ENCODE peak calls at places on chromosomes 1 and 21, in four cellular contexts. One of them, this sample, is unnamed.

GRCh38 chr1:107486365-107486764 is 345.5 kb downstream of the NTNG1 start:
- DNase-seq in CD8-positive, alpha-beta T cell: no peak
- DNase-seq in psoas muscle: no peak
- DNase-seq in H7: no peak
- DNase-seq in this sample: no peak

GRCh38 chr1:151537112-151537511 is 3.0 kb upstream of the TUFT1 start:
- DNase-seq in psoas muscle: no peak
- DNase-seq in H7: no peak
- DNase-seq in CD8-positive, alpha-beta T cell: no peak
- DNase-seq in this sample: no peak

GRCh38 chr1:177429234-177429633 is 258.5 kb downstream of the BRINP2 start:
- DNase-seq in psoas muscle: no peak
- DNase-seq in H7: no peak
- DNase-seq in CD8-positive, alpha-beta T cell: no peak
- DNase-seq in this sample: no peak

GRCh38 chr21:36103434-36103833 is 31.4 kb upstream of the CBR3 start:
- DNase-seq in psoas muscle: no peak
- DNase-seq in H7: no peak
- DNase-seq in CD8-positive, alpha-beta T cell: no peak
- DNase-seq in this sample: no peak

GRCh38 chr1:162196387-162196786 is 126.9 kb downstream of the NOS1AP start:
- DNase-seq in H7: no peak
- DNase-seq in CD8-positive, alpha-beta T cell: no peak
- DNase-seq in psoas muscle: no peak
- DNase-seq in this sample: no peak

GRCh38 chr1:148318123-148318899 is 164.8 kb downstream of the PPIAL4G start:
- DNase-seq in CD8-positive, alpha-beta T cell: peak; percentile 61
- DNase-seq in psoas muscle: no peak
- DNase-seq in H7: peak; percentile 55
- DNase-seq in this sample: peak; percentile 53

GRCh38 chr1:41587791-41588190 is 103.3 kb upstream of the EDN2 start:
- DNase-seq in H7: no peak
- DNase-seq in CD8-positive, alpha-beta T cell: no peak
- DNase-seq in psoas muscle: no peak
- DNase-seq in this sample: no peak

GRCh38 chr1:181206513-181206912 is 118.0 kb downstream of the IER5 start:
- DNase-seq in H7: peak; percentile 61
- DNase-seq in CD8-positive, alpha-beta T cell: no peak
- DNase-seq in psoas muscle: no peak
- DNase-seq in this sample: no peak

GRCh38 chr1:21244154-21244553 is 46.1 kb downstream of the ECE1 start:
- DNase-seq in psoas muscle: no peak
- DNase-seq in H7: no peak
- DNase-seq in CD8-positive, alpha-beta T cell: no peak
- DNase-seq in this sample: no peak

GRCh38 chr1:203557390-203557789 is 63.4 kb downstream of the OPTC start:
- DNase-seq in CD8-positive, alpha-beta T cell: no peak
- DNase-seq in H7: no peak
- DNase-seq in psoas muscle: no peak
- DNase-seq in this sample: no peak

GRCh38 chr1:29017235-29017634 is 102.9 kb downstream of the EPB41 start:
- DNase-seq in CD8-positive, alpha-beta T cell: no peak
- DNase-seq in H7: no peak
- DNase-seq in psoas muscle: no peak
- DNase-seq in this sample: no peak

GRCh38 chr21:37787456-37787855 is 128.8 kb downstream of the KCNJ6 start:
- DNase-seq in CD8-positive, alpha-beta T cell: no peak
- DNase-seq in psoas muscle: no peak
- DNase-seq in H7: no peak
- DNase-seq in this sample: no peak

GRCh38 chr1:6614019-6614952 is 755 bp downstream of the PHF13 start:
- DNase-seq in psoas muscle: peak; percentile 70
- DNase-seq in H7: peak; percentile 97
- DNase-seq in CD8-positive, alpha-beta T cell: peak; percentile 58
- DNase-seq in this sample: no peak

GRCh38 chr1:198947456-198947855 is 308.6 kb downstream of the PTPRC start:
- DNase-seq in H7: no peak
- DNase-seq in psoas muscle: no peak
- DNase-seq in CD8-positive, alpha-beta T cell: no peak
- DNase-seq in this sample: no peak

GRCh38 chr1:8815582-8816285 is 1.7 kb downstream of the RERE start:
- DNase-seq in psoas muscle: no peak
- DNase-seq in H7: no peak
- DNase-seq in CD8-positive, alpha-beta T cell: no peak
- DNase-seq in this sample: no peak

GRCh38 chr1:87478231-87478630 is 149.6 kb downstream of the LMO4 start:
- DNase-seq in H7: peak; percentile 40
- DNase-seq in psoas muscle: no peak
- DNase-seq in CD8-positive, alpha-beta T cell: no peak
- DNase-seq in this sample: no peak

GRCh38 chr1:22412932-22413727 is 38.5 kb upstream of the ZBTB40 start:
- DNase-seq in CD8-positive, alpha-beta T cell: no peak
- DNase-seq in psoas muscle: no peak
- DNase-seq in H7: no peak
- DNase-seq in this sample: no peak

GRCh38 chr1:84997667-84998600 is 1.0 kb upstream of the MCOLN2 start:
- DNase-seq in psoas muscle: no peak
- DNase-seq in H7: peak; percentile 74
- DNase-seq in CD8-positive, alpha-beta T cell: peak; percentile 23
- DNase-seq in this sample: no peak

GRCh38 chr21:32844076-32844475 is 72.5 kb upstream of the PAXBP1 start:
- DNase-seq in CD8-positive, alpha-beta T cell: no peak
- DNase-seq in psoas muscle: no peak
- DNase-seq in H7: no peak
- DNase-seq in this sample: no peak

GRCh38 chr1:38243106-38243505 is 196.5 kb upstream of the POU3F1 start:
- DNase-seq in H7: no peak
- DNase-seq in CD8-positive, alpha-beta T cell: no peak
- DNase-seq in psoas muscle: no peak
- DNase-seq in this sample: no peak

GRCh38 chr1:37945743-37946702 is 830 bp downstream of the INPP5B start:
- DNase-seq in CD8-positive, alpha-beta T cell: no peak
- DNase-seq in H7: peak; percentile 67
- DNase-seq in psoas muscle: peak; percentile 84
- DNase-seq in this sample: no peak

GRCh38 chr1:11472284-11472683 is 6.7 kb upstream of the DISP3 start:
- DNase-seq in psoas muscle: no peak
- DNase-seq in H7: no peak
- DNase-seq in CD8-positive, alpha-beta T cell: no peak
- DNase-seq in this sample: no peak

GRCh38 chr1:28926629-28927441 is 12.5 kb downstream of the EPB41 start:
- DNase-seq in H7: no peak
- DNase-seq in psoas muscle: no peak
- DNase-seq in CD8-positive, alpha-beta T cell: peak; percentile 45
- DNase-seq in this sample: peak; percentile 93

GRCh38 chr1:172266528-172267174 is 153.8 kb upstream of the C1orf105 start:
- DNase-seq in CD8-positive, alpha-beta T cell: no peak
- DNase-seq in psoas muscle: no peak
- DNase-seq in H7: no peak
- DNase-seq in this sample: no peak

GRCh38 chr1:183933528-183934179 is 103.9 kb downstream of the COLGALT2 start:
- DNase-seq in CD8-positive, alpha-beta T cell: no peak
- DNase-seq in psoas muscle: no peak
- DNase-seq in H7: no peak
- DNase-seq in this sample: no peak

GRCh38 chr1:153155542-153155941 is 4.9 kb upstream of the SPRR2G start:
- DNase-seq in H7: no peak
- DNase-seq in psoas muscle: no peak
- DNase-seq in CD8-positive, alpha-beta T cell: no peak
- DNase-seq in this sample: no peak
- H3K4me3 ChIP-seq in H7: no peak overlapping the region
- H3K4me3 ChIP-seq in psoas muscle: no peak overlapping the region
- H3K4me3 ChIP-seq in CD8-positive, alpha-beta T cell: no peak overlapping the region
- H3K4me3 ChIP-seq in this sample: no peak overlapping the region

GRCh38 chr1:3732747-3733602 is 19.3 kb upstream of the CCDC27 start:
- DNase-seq in psoas muscle: peak; percentile 51
- DNase-seq in CD8-positive, alpha-beta T cell: no peak
- DNase-seq in H7: peak; percentile 93
- DNase-seq in this sample: no peak
- H3K4me3 ChIP-seq in psoas muscle: no peak overlapping the region
- H3K4me3 ChIP-seq in CD8-positive, alpha-beta T cell: no peak overlapping the region
- H3K4me3 ChIP-seq in H7: peak overlapping the region; percentile 33
- H3K4me3 ChIP-seq in this sample: no peak overlapping the region

DNA sequence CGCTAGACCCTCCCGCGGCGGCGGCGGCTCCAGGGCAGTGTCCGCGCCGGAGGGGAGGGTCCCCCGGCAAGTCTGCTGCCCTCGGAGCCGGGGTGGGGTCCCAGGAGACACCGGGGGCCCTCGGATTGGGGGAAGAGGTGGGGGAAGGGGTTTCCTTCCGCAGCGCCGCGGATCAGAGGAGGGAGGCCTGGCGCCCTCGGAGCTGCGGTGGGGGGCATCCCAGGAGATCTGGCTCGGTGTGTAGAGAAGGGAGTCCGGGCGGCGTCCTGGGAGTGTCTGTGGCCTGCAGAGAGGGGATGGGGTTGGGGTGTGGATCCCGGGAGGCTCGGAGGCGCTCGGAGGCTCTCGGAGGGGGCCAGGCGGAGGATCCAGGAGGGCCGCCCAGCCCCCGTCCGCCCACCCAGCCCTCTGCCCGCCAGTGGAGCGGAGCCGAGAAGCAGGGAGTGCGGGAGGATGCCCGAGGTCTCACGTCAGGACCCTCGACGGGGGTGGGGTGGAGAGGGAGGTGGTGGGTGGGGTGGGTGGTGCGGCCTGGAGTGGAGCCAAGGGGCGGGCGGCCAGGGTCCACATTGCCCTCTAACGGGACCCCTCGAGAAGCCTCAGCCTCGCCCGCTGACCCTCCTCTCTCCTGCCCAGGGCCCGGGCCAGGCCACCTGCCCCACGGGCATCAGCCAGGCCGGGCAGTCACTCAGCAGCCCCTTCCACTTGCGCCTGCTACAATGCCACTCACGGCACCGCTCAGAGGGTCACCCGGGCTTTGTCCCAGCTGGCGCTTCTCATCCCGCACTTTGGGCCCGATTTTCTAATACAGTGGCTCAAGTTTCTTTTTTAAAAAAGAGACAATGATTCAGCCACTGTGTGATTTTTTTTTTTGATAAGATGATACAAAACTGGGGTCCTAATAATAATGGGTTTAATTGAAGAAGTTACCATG is 60.2 kb upstream of the ARHGEF16 start:
- DNase-seq in psoas muscle: no peak
- DNase-seq in H7: peak; percentile 72
- DNase-seq in CD8-positive, alpha-beta T cell: no peak
- DNase-seq in this sample: no peak
- H3K4me3 ChIP-seq in psoas muscle: peak overlapping the region; percentile 56
- H3K4me3 ChIP-seq in H7: peak overlapping the region; percentile 28
- H3K4me3 ChIP-seq in CD8-positive, alpha-beta T cell: no peak overlapping the region
- H3K4me3 ChIP-seq in this sample: no peak overlapping the region

DNA sequence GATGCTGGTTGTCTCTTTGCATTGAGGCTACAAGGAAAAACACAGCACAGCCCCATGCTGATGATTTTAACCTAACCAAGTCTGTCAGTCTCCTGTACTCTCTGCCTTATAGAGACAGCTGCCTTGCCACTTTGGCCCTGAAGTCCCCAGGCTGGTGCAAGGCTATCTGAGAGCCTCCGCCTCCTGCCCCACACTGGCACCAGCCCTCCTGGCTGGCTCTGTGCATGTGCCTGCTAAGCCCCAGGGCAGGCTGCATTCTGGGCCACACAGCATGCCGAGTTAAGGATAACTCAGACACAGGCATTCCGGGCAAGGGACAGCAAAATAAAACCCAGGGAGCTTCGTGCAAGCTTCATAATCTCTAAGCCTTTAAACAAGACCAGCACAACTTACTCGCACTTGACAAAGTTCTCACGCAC is 910 bp downstream of the RUNX1 start:
- DNase-seq in CD8-positive, alpha-beta T cell: peak; percentile 33
- DNase-seq in psoas muscle: peak; percentile 90
- DNase-seq in H7: no peak
- DNase-seq in this sample: no peak
- H3K4me3 ChIP-seq in CD8-positive, alpha-beta T cell: peak overlapping the region; percentile 75
- H3K4me3 ChIP-seq in psoas muscle: peak overlapping the region; percentile 80
- H3K4me3 ChIP-seq in H7: no peak overlapping the region
- H3K4me3 ChIP-seq in this sample: peak overlapping the region; percentile 69

GRCh38 chr1:224919508-224919907 is 10.0 kb upstream of the DNAH14 start:
- DNase-seq in psoas muscle: no peak
- DNase-seq in H7: no peak
- DNase-seq in CD8-positive, alpha-beta T cell: no peak
- DNase-seq in this sample: no peak
- H3K4me3 ChIP-seq in psoas muscle: no peak overlapping the region
- H3K4me3 ChIP-seq in H7: no peak overlapping the region
- H3K4me3 ChIP-seq in CD8-positive, alpha-beta T cell: no peak overlapping the region
- H3K4me3 ChIP-seq in this sample: no peak overlapping the region

GRCh38 chr1:47395433-47395832 is 20.7 kb upstream of the FOXE3 start:
- DNase-seq in H7: no peak
- DNase-seq in CD8-positive, alpha-beta T cell: no peak
- DNase-seq in psoas muscle: no peak
- DNase-seq in this sample: no peak

GRCh38 chr1:47390843-47391242 is 25.2 kb upstream of the FOXE3 start:
- DNase-seq in psoas muscle: no peak
- DNase-seq in CD8-positive, alpha-beta T cell: no peak
- DNase-seq in H7: no peak
- DNase-seq in this sample: no peak

GRCh38 chr1:47396671-47397196 is 19.4 kb upstream of the FOXE3 start:
- DNase-seq in CD8-positive, alpha-beta T cell: no peak
- DNase-seq in psoas muscle: no peak
- DNase-seq in H7: no peak
- DNase-seq in this sample: no peak

GRCh38 chr1:47389735-47390134 is 26.4 kb upstream of the FOXE3 start:
- DNase-seq in CD8-positive, alpha-beta T cell: no peak
- DNase-seq in H7: no peak
- DNase-seq in psoas muscle: no peak
- DNase-seq in this sample: no peak

DNA sequence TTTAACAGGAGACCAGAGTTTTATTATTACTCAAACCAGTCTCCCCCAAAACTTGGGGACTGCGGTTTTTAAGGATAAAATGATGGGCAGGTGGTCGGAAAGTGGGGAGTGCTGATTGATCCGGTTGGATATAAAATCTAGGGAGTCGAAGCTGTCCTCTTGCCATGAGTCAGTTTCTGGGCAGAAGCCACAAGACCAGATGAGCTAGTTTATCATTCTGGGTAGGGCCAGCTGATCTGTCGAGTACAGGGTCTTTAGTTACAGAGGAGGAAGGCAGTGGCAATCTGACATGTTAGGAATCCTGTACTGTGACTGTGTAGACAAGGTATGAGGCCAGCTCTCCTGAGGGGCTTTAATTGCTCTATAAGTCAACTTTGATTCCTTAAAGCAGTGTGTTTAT is 22.9 kb upstream of the FOXE3 start:
- DNase-seq in CD8-positive, alpha-beta T cell: no peak
- DNase-seq in H7: no peak
- DNase-seq in psoas muscle: no peak
- DNase-seq in this sample: no peak
- H3K4me3 ChIP-seq in CD8-positive, alpha-beta T cell: no peak overlapping the region
- H3K4me3 ChIP-seq in H7: no peak overlapping the region
- H3K4me3 ChIP-seq in psoas muscle: no peak overlapping the region
- H3K4me3 ChIP-seq in this sample: no peak overlapping the region

GRCh38 chr1:224619209-224619608 is 3.1 kb downstream of the CNIH3 start:
- DNase-seq in H7: no peak
- DNase-seq in CD8-positive, alpha-beta T cell: no peak
- DNase-seq in psoas muscle: no peak
- DNase-seq in this sample: no peak
- H3K4me3 ChIP-seq in H7: no peak overlapping the region
- H3K4me3 ChIP-seq in CD8-positive, alpha-beta T cell: no peak overlapping the region
- H3K4me3 ChIP-seq in psoas muscle: no peak overlapping the region
- H3K4me3 ChIP-seq in this sample: no peak overlapping the region